ENCODE peak calls at places on chromosomes 7 and 10, in ten cellular contexts. Y is astrocyte of the spinal cord; Q is sigmoid colon; M is thoracic aorta; O is CD8-positive, alpha-beta T cell; E is HCT116; B is lower lobe of right lung; X is neural progenitor cell; H is GM23248; S is heart left ventricle. P is an unnamed sample.

GRCh38 chr10:4607681-4608080 is 218.3 kb upstream of the AKR1E2 start:
- DNase-seq in Y (no peak), Q (no peak), M (no peak), O (no peak), E (no peak), B (no peak), X (no peak), H (no peak), S (no peak), P (no peak)

GRCh38 chr10:128028508-128029279 is 97.5 kb downstream of the MKI67 start:
- DNase-seq in Y (no peak), Q (peak), M (no peak), O (no peak), E (no peak), B (peak), X (no peak), H (peak), S (no peak), P (no peak)

GRCh38 chr10:88232029-88232895 is 350.9 kb downstream of the RNLS start:
- DNase-seq in Y (peak), Q (peak), M (peak), O (no peak), E (no peak), B (peak), X (no peak), H (peak), S (peak), P (no peak)

GRCh38 chr7:140021603-140022002 is 41.1 kb downstream of the PARP12 start:
- DNase-seq in Y (no peak), Q (no peak), M (no peak), O (no peak), E (no peak), B (no peak), X (no peak), H (no peak), S (no peak), P (no peak)

GRCh38 chr7:148382585-148382984 is 208.0 kb upstream of the C7orf33 start:
- DNase-seq in Y (no peak), Q (no peak), M (no peak), O (no peak), E (no peak), B (peak), X (no peak), H (no peak), S (no peak), P (no peak)

GRCh38 chr10:94225589-94225988 is 137.2 kb downstream of the NOC3L start:
- DNase-seq in Y (no peak), Q (no peak), M (no peak), O (no peak), E (no peak), B (no peak), X (no peak), H (peak), S (no peak), P (no peak)

GRCh38 chr7:51034531-51035264 is 252.0 kb upstream of the GRB10 start:
- DNase-seq in Y (peak), Q (no peak), M (no peak), O (no peak), E (no peak), B (no peak), X (peak), H (peak), S (no peak), P (no peak)

GRCh38 chr7:39811161-39811614 is 138.9 kb upstream of the CDK13 start:
- DNase-seq in Y (peak), Q (no peak), M (no peak), O (no peak), E (no peak), B (no peak), X (no peak), H (peak), S (no peak), P (no peak)

GRCh38 chr7:25860206-25860881 is 291.7 kb upstream of the NFE2L3 start:
- DNase-seq in Y (peak), Q (no peak), M (no peak), O (no peak), E (no peak), B (no peak), X (peak), H (no peak), S (no peak), P (no peak)

GRCh38 chr10:119301397-119301796 is 94.0 kb downstream of the GRK5 start:
- DNase-seq in Y (no peak), Q (no peak), M (no peak), O (peak), E (no peak), B (no peak), X (no peak), H (no peak), S (peak), P (no peak)

GRCh38 chr10:24446739-24447138 is 237.8 kb downstream of the KIAA1217 start:
- DNase-seq in Y (peak), Q (no peak), M (no peak), O (no peak), E (no peak), B (no peak), X (no peak), H (peak), S (no peak), P (no peak)

GRCh38 chr10:48246501-48246900 is 28.0 kb downstream of the FRMPD2 start:
- DNase-seq in Y (no peak), Q (peak), M (no peak), O (no peak), E (no peak), B (no peak), X (no peak), H (no peak), S (no peak), P (no peak)

GRCh38 chr7:18555120-18555519 is 59.6 kb downstream of the HDAC9 start:
- DNase-seq in Y (peak), Q (no peak), M (no peak), O (no peak), E (no peak), B (no peak), X (no peak), H (peak), S (no peak), P (no peak)

GRCh38 chr7:50416509-50417299 is 33.4 kb downstream of the FIGNL1 start:
- DNase-seq in Y (no peak), Q (no peak), M (no peak), O (no peak), E (no peak), B (no peak), X (no peak), H (no peak), S (no peak), P (peak)

GRCh38 chr10:122021828-122022227 is 32.9 kb downstream of the TACC2 start:
- DNase-seq in Y (no peak), Q (peak), M (no peak), O (no peak), E (no peak), B (no peak), X (no peak), H (no peak), S (no peak), P (no peak)

GRCh38 chr10:122018951-122019413 is 30.0 kb downstream of the TACC2 start:
- DNase-seq in Y (no peak), Q (no peak), M (no peak), O (no peak), E (no peak), B (peak), X (no peak), H (no peak), S (no peak), P (no peak)

GRCh38 chr10:122021421-122021820 is 32.5 kb downstream of the TACC2 start:
- DNase-seq in Y (peak), Q (peak), M (no peak), O (no peak), E (no peak), B (no peak), X (no peak), H (peak), S (no peak), P (no peak)

GRCh38 chr10:122020202-122020601 is 31.2 kb downstream of the TACC2 start:
- DNase-seq in Y (no peak), Q (no peak), M (no peak), O (no peak), E (no peak), B (no peak), X (no peak), H (no peak), S (no peak), P (no peak)

GRCh38 chr10:122019414-122019975 is 30.5 kb downstream of the TACC2 start:
- DNase-seq in Y (no peak), Q (no peak), M (no peak), O (no peak), E (no peak), B (peak), X (peak), H (no peak), S (peak), P (no peak)
- H3K4me3 ChIP-seq in Y (no peak), Q (no peak), M (peak), O (no peak), E (no peak), B (peak), X (peak), H (no peak), S (peak), P (no peak)

DNA sequence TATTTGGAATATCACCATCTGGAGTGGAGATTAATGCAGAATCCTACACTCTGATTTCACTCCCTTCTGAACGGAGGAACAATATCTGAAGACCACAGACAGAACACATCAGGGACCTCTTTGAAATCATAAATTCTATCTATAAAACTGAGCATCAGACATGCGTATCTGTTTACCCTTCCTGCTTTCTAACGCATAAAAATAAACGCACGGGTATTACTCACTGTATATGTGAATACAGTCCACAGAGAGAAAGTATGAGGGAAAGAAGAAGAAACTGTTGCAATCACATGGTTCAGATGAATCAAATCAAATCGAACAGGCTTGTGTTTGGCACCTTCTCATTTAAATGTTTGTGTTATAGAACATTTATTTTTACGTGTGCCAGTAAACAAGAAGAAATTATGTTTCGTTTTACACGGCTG is 322.1 kb downstream of the FRMD4A start:
- DNase-seq in Y (no peak), Q (no peak), M (no peak), O (no peak), E (no peak), B (no peak), X (no peak), H (peak), S (no peak), P (no peak)
- H3K4me3 ChIP-seq in Y (peak), Q (no peak), M (peak), O (peak), E (no peak), B (peak), X (no peak), H (peak), S (peak), P (peak)

GRCh38 chr7:94295805-94296204 is 98.9 kb upstream of the COL1A2 start:
- DNase-seq in Y (peak), Q (no peak), M (no peak), O (no peak), E (no peak), B (no peak), X (no peak), H (peak), S (no peak), P (no peak)
- H3K4me3 ChIP-seq in Y (peak), Q (no peak), M (peak), O (no peak), E (no peak), B (peak), X (no peak), H (peak), S (no peak), P (no peak)

DNA sequence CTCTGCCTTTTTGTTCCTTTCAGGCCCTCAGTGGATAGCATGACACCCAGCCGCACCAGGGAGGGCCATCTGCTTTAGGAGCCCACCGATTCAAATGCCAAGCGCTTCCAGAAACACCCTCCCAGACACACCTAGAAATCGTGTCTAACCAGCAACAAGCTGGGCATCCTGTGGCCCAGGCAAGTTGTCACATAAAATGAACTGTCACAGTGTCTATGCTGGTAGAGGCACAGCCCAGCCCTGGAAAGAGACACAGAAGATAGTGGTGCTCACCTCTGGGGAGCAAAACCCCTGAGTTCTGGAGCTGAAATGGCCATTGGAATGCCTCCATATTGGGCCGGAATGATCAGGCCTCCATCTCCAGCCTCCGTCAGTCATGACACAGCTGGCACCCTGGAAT is 38.9 kb downstream of the ECHDC3 start:
- DNase-seq in Y (no peak), Q (no peak), M (no peak), O (no peak), E (no peak), B (no peak), X (no peak), H (no peak), S (no peak), P (no peak)
- H3K4me3 ChIP-seq in Y (no peak), Q (no peak), M (no peak), O (no peak), E (no peak), B (no peak), X (no peak), H (no peak), S (no peak), P (no peak)

GRCh38 chr10:116985611-116986010 is 19.4 kb downstream of the SHTN1 start:
- DNase-seq in Y (no peak), Q (no peak), M (no peak), O (no peak), E (no peak), B (no peak), X (no peak), H (peak), S (no peak), P (no peak)
- H3K4me3 ChIP-seq in Y (no peak), Q (no peak), M (no peak), O (no peak), E (no peak), B (no peak), X (no peak), H (no peak), S (no peak), P (no peak)

P was measured in GM06990.